ENCODE peak calls at places on chromosomes 7 and 10, in ten cellular contexts. I is suprapubic skin, L is transverse colon, C is stomach, F is HepG2, B is ovary, S is K562, P is tibial nerve, V is esophagus muscularis mucosa, Y is sigmoid colon. X is an unnamed sample.

GRCh38 chr10:23693398-23693797 is 254.5 kb downstream of the OTUD1 start:
- DNase-seq in Y (no peak), P (no peak), S (no peak), L (no peak), B (no peak), I (no peak), F (no peak), C (no peak), V (no peak), X (no peak)

GRCh38 chr7:159070422-159071148 is 74.1 kb downstream of the VIPR2 start:
- DNase-seq in P (no peak), V (peak; percentile 62), I (peak; percentile 35), Y (no peak), C (no peak), S (no peak), F (no peak), L (no peak), B (no peak), X (no peak)

GRCh38 chr7:137904826-137905225 is 58.1 kb upstream of the DGKI start:
- DNase-seq in P (no peak), L (no peak), Y (no peak), S (no peak), B (no peak), C (no peak), I (no peak), V (no peak), F (no peak), X (no peak)

GRCh38 chr7:45184326-45185027 is 26.9 kb downstream of the RAMP3 start:
- DNase-seq in C (peak; percentile 19), F (no peak), P (no peak), L (no peak), B (no peak), Y (peak; percentile 51), S (no peak), V (no peak), I (peak; percentile 29), X (peak; percentile 12)

GRCh38 chr7:100585511-100586265 is at the start of gene LRCH4:
- DNase-seq in P (no peak), I (peak; percentile 89), F (no peak), V (no peak), S (peak; percentile 100), L (peak; percentile 77), B (no peak), C (peak; percentile 73), Y (no peak), X (peak; percentile 94)

GRCh38 chr10:28585076-28585475 is 52.2 kb downstream of the WAC start:
- DNase-seq in L (no peak), B (no peak), Y (no peak), P (no peak), V (no peak), I (no peak), S (no peak), F (no peak), C (no peak), X (no peak)

GRCh38 chr10:123236122-123236521 is 81.9 kb downstream of the BUB3 start:
- DNase-seq in Y (no peak), P (no peak), I (no peak), B (no peak), L (no peak), S (no peak), C (no peak), F (peak; percentile 9), V (no peak), X (no peak)

GRCh38 chr10:126598009-126598408 is 72.5 kb downstream of the C10orf90 start:
- DNase-seq in P (no peak), F (peak; percentile 32), I (no peak), B (no peak), L (peak; percentile 24), V (peak; percentile 31), Y (no peak), S (peak; percentile 18), C (peak; percentile 63), X (no peak)

GRCh38 chr10:86385806-86386205 is 19.2 kb upstream of the GRID1 start:
- DNase-seq in L (no peak), B (no peak), C (no peak), S (no peak), F (no peak), V (peak; percentile 81), I (no peak), Y (peak; percentile 40), P (no peak), X (no peak)

GRCh38 chr7:4212376-4212775 is 469.7 kb upstream of the FOXK1 start:
- DNase-seq in F (no peak), L (no peak), S (no peak), Y (no peak), C (no peak), V (no peak), P (no peak), B (no peak), I (no peak), X (no peak)

GRCh38 chr7:116113310-116113709 is 82.7 kb upstream of the TFEC start:
- DNase-seq in C (no peak), L (no peak), Y (no peak), P (no peak), I (no peak), V (no peak), F (no peak), B (no peak), S (no peak), X (no peak)

GRCh38 chr10:51171946-51172345 is 97.7 kb downstream of the PRKG1 start:
- DNase-seq in F (no peak), S (no peak), I (no peak), P (no peak), L (no peak), B (no peak), V (no peak), C (no peak), Y (no peak), X (no peak)

GRCh38 chr10:102476466-102477141 is 25.3 kb upstream of the C10orf95 start:
- DNase-seq in B (no peak), C (no peak), P (no peak), F (no peak), S (no peak), L (no peak), V (no peak), Y (no peak), I (no peak), X (peak; percentile 87)

GRCh38 chr10:4843525-4844180 is 17.6 kb downstream of the AKR1E2 start:
- DNase-seq in I (no peak), L (no peak), P (no peak), C (no peak), S (no peak), F (no peak), B (no peak), V (peak; percentile 74), Y (no peak), X (no peak)

GRCh38 chr7:48610705-48611104 is 313.6 kb upstream of the CDC14C start:
- DNase-seq in Y (no peak), P (no peak), F (no peak), B (no peak), C (no peak), L (no peak), I (no peak), S (no peak), V (no peak), X (no peak)

GRCh38 chr10:21858455-21858854 is 145.1 kb downstream of the DNAJC1 start:
- DNase-seq in S (no peak), F (no peak), B (no peak), P (no peak), V (no peak), C (no peak), Y (no peak), I (no peak), L (no peak), X (no peak)

GRCh38 chr7:24971333-24972165 is 8.4 kb downstream of the OSBPL3 start:
- DNase-seq in V (no peak), L (no peak), I (no peak), F (peak; percentile 80), C (no peak), P (no peak), Y (no peak), S (peak; percentile 67), B (no peak), X (no peak)

GRCh38 chr10:51031995-51032394 is 42.3 kb upstream of the PRKG1 start:
- DNase-seq in I (no peak), S (no peak), F (no peak), C (no peak), B (peak; percentile 16), L (no peak), V (no peak), P (no peak), Y (no peak), X (no peak)

GRCh38 chr7:43645699-43646226 is 62.9 kb downstream of the STK17A start:
- DNase-seq in B (no peak), L (no peak), C (no peak), I (no peak), P (no peak), F (no peak), V (no peak), Y (no peak), S (no peak), X (no peak)

GRCh38 chr10:124678566-124679240 is 65.5 kb downstream of the FAM53B start:
- DNase-seq in B (no peak), L (no peak), P (no peak), I (no peak), V (no peak), S (no peak), C (no peak), Y (no peak), F (no peak), X (no peak)
- H3K36me3 ChIP-seq in B (no peaks in the 10 kb centered on the region), L (no peaks in the 10 kb centered on the region), P (no peaks in the 10 kb centered on the region), I (peaks cover 22% of the 10 kb centered on the region), V (peaks cover 7% of the 10 kb centered on the region), S (peaks cover 35% of the 10 kb centered on the region), C (peaks cover 49% of the 10 kb centered on the region), Y (peaks cover 11% of the 10 kb centered on the region), F (peaks cover 26% of the 10 kb centered on the region), X (peaks cover 14% of the 10 kb centered on the region)

GRCh38 chr10:119817991-119818888 is 54.4 kb downstream of the MCMBP start:
- DNase-seq in P (peak; percentile 33), I (peak; percentile 81), S (no peak), L (peak; percentile 29), B (peak; percentile 87), F (no peak), V (no peak), Y (peak; percentile 89), C (peak; percentile 29), X (peak; percentile 24)
- H3K4me3 ChIP-seq in P (peak overlapping the region; percentile 47), I (peak overlapping the region; percentile 43), S (no peak overlapping the region), L (peak overlapping the region; percentile 14), B (peak overlapping the region; percentile 30), F (no peak overlapping the region), V (peak overlapping the region; percentile 45), Y (peak overlapping the region; percentile 39), C (peak overlapping the region; percentile 34), X (peak overlapping the region; percentile 27)

GRCh38 chr10:15620304-15620703 is 99.4 kb downstream of the ITGA8 start:
- DNase-seq in S (no peak), P (no peak), L (no peak), I (no peak), C (no peak), B (no peak), F (no peak), Y (no peak), V (no peak), X (no peak)
- TF ChIP-seq EP300 in S (no peak), P (no peak), L (no peak), I (no peak), C (no peak), B (no peak), F (no peak), Y (no peak), V (no peak), X (no peak)

GRCh38 chr7:99042957-99043356 is 101.0 kb downstream of the SMURF1 start:
- DNase-seq in Y (no peak), S (no peak), C (no peak), P (no peak), I (no peak), L (no peak), B (no peak), V (no peak), F (peak; percentile 43), X (no peak)
- H3K36me3 ChIP-seq in Y (peaks cover 46% of the 10 kb centered on the region), S (peaks cover 88% of the 10 kb centered on the region), C (peaks cover 88% of the 10 kb centered on the region), P (no peaks in the 10 kb centered on the region), I (peaks cover 89% of the 10 kb centered on the region), L (no peaks in the 10 kb centered on the region), B (no peaks in the 10 kb centered on the region), V (peaks cover 27% of the 10 kb centered on the region), F (peaks cover 13% of the 10 kb centered on the region), X (peaks cover 24% of the 10 kb centered on the region)